ENCODE peak calls at places on chromosomes 11 and 22, in ten cellular contexts. O is neural crest cell, N is AG04450, U is ovary, C is HFF-Myc, P is astrocyte of the spinal cord, V is progenitor cell of endocrine pancreas, F is upper lobe of right lung, B is lung, G is sigmoid colon. K is an unnamed sample.

GRCh38 chr11:12234216-12234615 is 123.8 kb downstream of the MICAL2 start:
- DNase-seq in C (no peak), G (no peak), U (peak), F (no peak), B (no peak), V (no peak), N (no peak), O (no peak), P (peak), K (no peak)

GRCh38 chr11:12846766-12847615 is 162.1 kb upstream of the RASSF10 start:
- DNase-seq in C (no peak), F (no peak), G (no peak), P (no peak), B (no peak), O (no peak), U (no peak), N (no peak), V (no peak), K (no peak)

GRCh38 chr11:76838422-76839068 is 22.2 kb upstream of the ACER3 start:
- DNase-seq in U (peak), P (no peak), C (no peak), N (no peak), B (no peak), O (no peak), V (no peak), F (no peak), G (no peak), K (no peak)

GRCh38 chr11:57251037-57251436 is 14.0 kb upstream of the APLNR start:
- DNase-seq in F (no peak), V (no peak), C (no peak), N (no peak), U (no peak), P (no peak), B (no peak), O (no peak), G (no peak), K (no peak)

GRCh38 chr11:14967581-14968214 is 4.5 kb downstream of the CALCA start:
- DNase-seq in O (no peak), N (no peak), F (no peak), C (no peak), G (no peak), P (no peak), V (no peak), U (no peak), B (no peak), K (no peak)

GRCh38 chr11:75323609-75324008 is 27.9 kb downstream of the ARRB1 start:
- DNase-seq in U (no peak), B (no peak), V (no peak), O (no peak), N (no peak), C (no peak), F (no peak), G (no peak), P (no peak), K (no peak)

GRCh38 chr22:44907765-44908737 is 101.8 kb downstream of the PHF21B start:
- DNase-seq in C (no peak), V (no peak), P (no peak), G (no peak), F (no peak), B (no peak), N (no peak), U (peak), O (no peak), K (no peak)

GRCh38 chr11:73956876-73957653 is 6.2 kb downstream of the DNAJB13 start:
- DNase-seq in V (no peak), O (no peak), U (no peak), P (no peak), G (peak), B (no peak), F (no peak), N (no peak), C (no peak), K (no peak)

GRCh38 chr22:23220485-23221350 is 40.4 kb downstream of the BCR start:
- DNase-seq in N (no peak), B (no peak), C (no peak), V (no peak), U (peak), G (no peak), O (no peak), P (no peak), F (peak), K (no peak)

GRCh38 chr11:65850217-65851082 is 7.5 kb downstream of the CFL1 start:
- DNase-seq in F (peak), N (no peak), U (peak), V (no peak), B (no peak), P (no peak), O (no peak), G (peak), C (no peak), K (no peak)

GRCh38 chr11:78397398-78397797 is 20.2 kb downstream of the GAB2 start:
- DNase-seq in F (no peak), G (no peak), B (no peak), N (no peak), C (no peak), V (no peak), U (no peak), P (no peak), O (no peak), K (no peak)

GRCh38 chr11:48007677-48008076 is 27.3 kb downstream of the PTPRJ start:
- DNase-seq in G (no peak), B (no peak), U (no peak), C (no peak), F (no peak), P (no peak), N (no peak), O (no peak), V (no peak), K (no peak)

GRCh38 chr11:77473001-77473800 is 693 bp downstream of the PAK1 start:
- DNase-seq in V (peak), F (peak), U (peak), O (peak), C (no peak), N (no peak), B (peak), P (peak), G (peak), K (peak)

GRCh38 chr22:43257549-43257948 is 70.6 kb upstream of the TTLL12 start:
- DNase-seq in N (no peak), V (no peak), P (no peak), O (no peak), C (no peak), B (no peak), F (no peak), U (no peak), G (no peak), K (no peak)

DNA sequence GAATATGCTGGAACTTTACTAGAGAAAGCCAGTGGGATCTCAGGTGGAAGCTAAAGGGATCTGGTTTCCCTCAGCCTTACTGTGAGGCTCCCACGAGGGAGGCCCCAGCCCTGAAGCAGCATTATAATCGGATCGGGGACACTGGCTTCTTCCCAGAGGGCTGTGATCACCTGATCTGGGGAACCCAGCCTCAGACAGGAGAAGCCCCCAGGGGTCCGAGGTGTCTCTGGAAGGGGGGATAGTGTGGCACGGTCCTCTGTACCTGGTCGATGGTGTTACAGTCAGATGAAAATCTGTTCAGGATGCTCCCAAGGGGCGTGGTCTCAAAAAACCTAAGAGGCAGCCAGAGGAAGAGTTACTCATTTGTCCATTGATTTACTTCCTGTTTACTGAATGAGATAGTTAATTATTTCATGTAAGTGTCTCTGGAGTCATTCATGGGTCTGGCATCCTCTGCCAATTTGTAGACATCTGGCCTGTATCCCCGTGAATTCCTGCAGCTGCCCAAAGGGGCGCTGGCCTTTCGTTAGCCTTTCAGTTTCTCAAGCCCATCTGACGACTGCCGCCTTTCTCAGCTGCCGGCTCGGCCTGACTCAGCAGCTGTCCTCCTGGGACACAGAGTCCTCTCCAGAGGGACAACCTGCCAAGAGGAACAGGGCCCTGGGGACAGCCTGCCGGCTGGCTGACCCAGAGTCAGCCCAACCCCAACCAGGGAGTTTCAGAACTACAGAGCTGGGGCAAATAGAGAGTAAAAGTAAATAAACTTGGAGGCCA is 17.0 kb upstream of the KCNJ11 start:
- DNase-seq in V (no peak), G (peak), N (no peak), P (peak), C (peak), U (peak), F (peak), O (no peak), B (peak), K (no peak)
- TF ChIP-seq CTCF in V (no peak), G (no peak), N (peak), P (no peak), C (no peak), U (no peak), F (peak), O (no peak), B (no peak), K (no peak)

DNA sequence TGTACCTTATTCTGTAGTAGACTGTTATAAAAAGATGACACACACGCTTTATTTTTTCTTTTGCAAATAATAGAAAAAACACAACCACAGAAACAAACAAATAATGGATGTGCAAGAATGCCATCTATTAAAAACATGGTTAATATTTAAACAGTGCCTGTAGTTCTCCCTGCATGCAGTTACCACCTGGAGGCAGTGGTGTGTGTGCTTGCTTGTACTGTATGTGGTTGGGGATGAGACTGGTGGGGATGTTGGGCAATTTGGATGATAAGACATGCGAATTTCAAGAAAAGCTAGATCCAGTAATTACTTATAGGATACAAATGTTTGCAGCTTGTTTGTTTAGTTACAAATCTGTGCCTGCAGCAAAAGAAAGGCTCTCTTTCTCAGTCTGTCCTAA is 3.6 kb downstream of the C11orf87 start:
- DNase-seq in B (no peak), O (no peak), C (no peak), N (no peak), G (no peak), U (no peak), P (no peak), V (no peak), F (no peak), K (no peak)
- TF ChIP-seq CTCF in B (no peak), O (no peak), C (no peak), N (peak), G (no peak), U (no peak), P (peak), V (no peak), F (no peak), K (no peak)

DNA sequence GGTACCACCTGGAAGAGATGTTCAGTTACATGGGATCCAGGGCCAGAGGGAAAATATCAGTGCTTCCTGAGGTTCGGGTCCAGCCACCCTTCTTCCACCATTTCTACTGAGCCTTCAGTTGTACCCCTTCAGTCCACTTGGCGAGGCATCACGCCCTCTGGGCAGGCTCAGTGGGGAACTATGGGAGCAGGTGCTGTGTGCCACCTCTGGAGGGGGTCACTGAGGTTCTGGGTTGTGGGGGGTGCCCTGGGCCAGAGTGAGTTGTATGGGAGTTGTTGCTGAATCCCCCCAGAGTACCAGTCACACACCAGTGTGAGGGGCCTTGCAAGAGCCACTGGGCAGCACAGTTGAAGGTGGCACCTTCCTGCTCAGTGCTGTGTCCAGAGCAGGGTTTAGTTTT is 2.7 kb upstream of the SREBF2 start:
- DNase-seq in C (no peak), B (no peak), N (no peak), O (no peak), U (no peak), V (no peak), G (no peak), F (no peak), P (no peak), K (no peak)
- TF ChIP-seq CTCF in C (peak), B (no peak), N (no peak), O (no peak), U (no peak), V (no peak), G (no peak), F (no peak), P (no peak), K (no peak)

GRCh38 chr11:35367491-35367890 is 51.9 kb downstream of the SLC1A2 start:
- DNase-seq in G (no peak), C (no peak), B (no peak), F (no peak), P (peak), O (no peak), U (no peak), V (no peak), N (peak), K (no peak)
- TF ChIP-seq CTCF in G (no peak), C (no peak), B (no peak), F (no peak), P (no peak), O (no peak), U (no peak), V (no peak), N (no peak), K (no peak)

GRCh38 chr22:37981282-37982011 is 2.9 kb downstream of the SOX10 start:
- DNase-seq in B (no peak), O (no peak), C (no peak), G (no peak), N (no peak), V (no peak), P (no peak), U (no peak), F (no peak), K (no peak)
- TF ChIP-seq CTCF in B (no peak), O (no peak), C (no peak), G (no peak), N (no peak), V (no peak), P (no peak), U (no peak), F (no peak), K (no peak)

K was measured in mesothelial cell of epicardium.